ENCODE peak calls at places on chromosomes 13 and 19, in four cellular contexts. E is CD4-positive, alpha-beta T cell; H is stomach; U is effector memory CD4-positive, alpha-beta T cell. T is an unnamed sample.

GRCh38 chr13:112722433-112723250 is 32.8 kb downstream of the ATP11A start:
- DNase-seq in E (no peak), H (peak), U (no peak), T (no peak)

GRCh38 chr19:47729799-47730520 is 15.4 kb upstream of the NOP53 start:
- DNase-seq in E (no peak), H (peak), U (no peak), T (no peak)

GRCh38 chr19:48398329-48399235 is 5.1 kb downstream of the GRIN2D start:
- DNase-seq in E (peak), H (peak), U (peak), T (no peak)

GRCh38 chr13:95224064-95224463 is 77.2 kb downstream of the ABCC4 start:
- DNase-seq in E (no peak), H (no peak), U (no peak), T (no peak)

GRCh38 chr19:55703790-55704215 is 28.8 kb downstream of the EPN1 start:
- DNase-seq in E (peak), H (peak), U (no peak), T (no peak)

GRCh38 chr19:9847087-9847671 is 12.1 kb downstream of the PIN1 start:
- DNase-seq in E (no peak), H (peak), U (no peak), T (no peak)

GRCh38 chr19:45455707-45456499 is 11.9 kb upstream of the FOSB start:
- DNase-seq in E (no peak), H (peak), U (peak), T (no peak)

GRCh38 chr13:73082471-73082870 is 23.7 kb downstream of the KLF5 start:
- DNase-seq in E (no peak), H (no peak), U (no peak), T (no peak)

GRCh38 chr13:107192289-107192688 is 624.4 kb upstream of the ARGLU1 start:
- DNase-seq in E (no peak), H (peak), U (no peak), T (no peak)

GRCh38 chr13:52786747-52787146 is 47.1 kb upstream of the CNMD start:
- DNase-seq in E (no peak), H (no peak), U (no peak), T (peak)

GRCh38 chr19:6088677-6089063 is 21.6 kb downstream of the RFX2 start:
- DNase-seq in E (no peak), H (no peak), U (no peak), T (no peak)

GRCh38 chr19:53989600-53990533 is 1.6 kb upstream of the CACNG6 start:
- DNase-seq in E (no peak), H (no peak), U (no peak), T (no peak)

GRCh38 chr19:17243340-17243853 is 2.3 kb downstream of the NR2F6 start:
- DNase-seq in E (no peak), H (no peak), U (no peak), T (no peak)

GRCh38 chr19:17243854-17244617 is 1.7 kb downstream of the NR2F6 start:
- DNase-seq in E (no peak), H (peak), U (no peak), T (no peak)

GRCh38 chr19:17244618-17245534 is 843 bp downstream of the NR2F6 start:
- DNase-seq in E (no peak), H (peak), U (no peak), T (no peak)

GRCh38 chr19:17246681-17247425 is 1.1 kb upstream of the NR2F6 start:
- DNase-seq in E (no peak), H (peak), U (no peak), T (no peak)

DNA sequence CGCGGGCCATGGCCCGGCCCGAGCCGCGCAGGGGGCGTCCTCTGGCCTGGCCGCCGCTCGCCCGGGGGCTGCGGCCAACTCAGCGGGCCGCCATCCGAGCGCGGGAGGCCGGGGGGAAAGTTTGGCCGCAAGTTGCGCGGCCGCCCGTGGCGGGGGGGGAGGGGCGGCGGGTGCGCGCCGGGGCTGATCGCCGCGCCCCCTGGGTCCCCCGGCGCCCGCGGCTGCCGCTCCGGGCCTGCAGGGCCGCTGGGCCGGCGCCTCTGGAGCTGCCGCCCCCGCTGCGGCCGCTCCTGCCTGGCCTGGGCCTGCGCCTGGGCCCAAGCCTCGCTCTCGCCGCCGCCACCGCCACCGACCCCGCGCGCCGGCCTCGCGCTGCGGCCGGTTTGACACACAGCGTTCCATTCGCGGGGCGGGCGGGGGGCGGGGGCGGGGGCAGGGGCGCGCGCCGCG is at the start of gene NR2F6:
- DNase-seq in E (no peak), H (no peak), U (no peak), T (no peak)
- H3K27ac ChIP-seq in E (no peak), H (peak), U (no peak), T (peak)

DNA sequence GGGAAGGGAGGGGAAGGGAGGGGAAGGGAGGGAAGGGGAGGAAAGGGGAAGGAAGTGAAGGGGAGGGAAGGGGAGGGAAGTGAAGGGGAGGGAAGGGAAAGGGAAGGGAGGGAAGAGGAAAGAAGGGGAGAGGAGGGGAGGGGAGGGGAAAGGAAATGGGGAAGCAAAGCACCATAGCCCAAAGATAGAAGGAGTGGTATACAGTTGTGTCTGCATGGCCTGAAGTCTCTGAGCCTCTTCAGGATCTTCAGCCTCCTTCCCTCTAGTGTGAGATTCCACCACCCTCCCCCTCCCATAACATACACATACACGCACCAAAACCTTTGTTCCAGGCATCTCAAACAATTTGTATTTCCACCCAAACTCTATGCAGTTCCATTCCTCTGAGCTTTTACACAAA is 96.2 kb upstream of the SERP2 start:
- DNase-seq in E (no peak), H (no peak), U (no peak), T (no peak)
- H3K27ac ChIP-seq in E (no peak), H (no peak), U (no peak), T (no peak)

GRCh38 chr13:89239361-89240127 is 1568.4 kb downstream of the SLITRK5 start:
- DNase-seq in E (no peak), H (no peak), U (no peak), T (no peak)

DNA sequence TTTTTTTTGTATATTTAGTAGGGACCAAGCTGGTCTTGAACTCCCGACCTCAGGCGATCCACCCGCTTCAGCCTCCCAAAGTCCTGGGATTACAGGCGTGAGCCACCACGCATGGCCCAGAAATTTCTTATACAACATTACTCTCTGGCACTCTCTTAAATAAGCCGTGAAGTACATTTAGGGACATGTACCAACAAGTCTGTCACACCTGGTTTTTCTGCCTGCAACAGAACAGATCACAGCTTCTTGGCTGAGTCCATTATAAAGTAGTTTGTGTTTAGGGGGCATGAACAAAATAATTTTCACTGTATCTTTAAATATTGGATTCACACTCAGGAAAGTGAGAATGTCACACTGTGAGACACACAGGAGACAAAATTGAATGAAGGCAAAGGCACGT is 1567.3 kb downstream of the SLITRK5 start:
- DNase-seq in E (no peak), H (no peak), U (no peak), T (no peak)
- H3K27ac ChIP-seq in E (no peak), H (no peak), U (no peak), T (no peak)

DNA sequence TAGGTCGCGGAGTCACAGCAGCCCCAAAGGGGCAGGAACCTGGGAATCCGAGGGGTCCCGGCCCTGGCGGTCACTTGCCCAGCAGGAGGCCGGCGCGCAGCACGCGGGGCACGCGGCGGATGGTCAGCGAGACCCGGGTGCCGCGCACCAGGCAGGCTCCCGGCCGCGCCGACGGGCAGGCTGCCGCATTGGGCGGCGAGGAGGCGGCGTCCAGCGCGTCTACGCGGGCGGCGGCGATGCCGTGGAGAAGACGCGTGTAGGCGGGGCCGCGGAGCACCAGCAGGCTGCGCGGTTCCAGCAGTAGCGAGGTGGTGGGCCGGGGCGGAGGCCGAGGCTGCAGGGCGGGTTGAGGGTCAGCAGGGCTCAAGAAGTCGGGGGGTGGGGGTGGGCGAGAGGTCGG is 607 bp upstream of the SYNE4 start:
- DNase-seq in E (no peak), H (peak), U (no peak), T (no peak)
- H3K27ac ChIP-seq in E (no peak), H (peak), U (no peak), T (peak)

GRCh38 chr19:49767967-49768581 is 1.3 kb downstream of the AP2A1 start:
- DNase-seq in E (no peak), H (no peak), U (no peak), T (no peak)

GRCh38 chr19:49766007-49766937 is 529 bp upstream of the AP2A1 start:
- DNase-seq in E (peak), H (peak), U (peak), T (peak)

GRCh38 chr19:49764341-49764740 is 1.2 kb upstream of the TSKS start:
- DNase-seq in E (no peak), H (no peak), U (no peak), T (no peak)

GRCh38 chr19:49767380-49767779 is 579 bp downstream of the AP2A1 start:
- DNase-seq in E (no peak), H (no peak), U (no peak), T (no peak)

GRCh38 chr19:49766938-49767315 is at the start of gene AP2A1:
- DNase-seq in E (no peak), H (no peak), U (no peak), T (no peak)
- H3K27ac ChIP-seq in E (peak), H (peak), U (peak), T (peak)

GRCh38 chr19:50377051-50377441 is 789 bp downstream of the NR1H2 start:
- DNase-seq in E (no peak), H (peak), U (peak), T (no peak)
- H3K27ac ChIP-seq in E (peak), H (peak), U (peak), T (no peak)

DNA sequence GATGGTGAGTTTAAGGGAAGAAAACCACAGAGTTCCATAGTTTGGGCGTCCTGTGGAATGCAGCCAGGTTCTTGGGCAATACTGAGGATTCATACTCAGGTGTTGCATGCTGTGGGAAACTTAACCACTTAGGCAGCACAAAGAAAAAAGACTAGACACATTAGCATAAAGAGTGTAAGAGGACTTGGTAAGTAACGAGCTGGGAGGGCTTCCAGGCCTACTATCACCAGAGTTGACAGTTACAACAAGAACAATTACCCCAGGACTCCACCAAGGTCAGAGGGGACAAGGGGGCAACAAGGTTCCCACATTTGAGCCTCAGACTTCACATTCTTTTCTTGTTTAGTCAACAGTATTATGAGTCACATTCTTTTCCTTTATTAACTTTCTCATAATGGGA is 33.2 kb downstream of the KCTD12 start:
- DNase-seq in E (no peak), H (no peak), U (no peak), T (no peak)
- H3K27ac ChIP-seq in E (no peak), H (no peak), U (no peak), T (no peak)

DNA sequence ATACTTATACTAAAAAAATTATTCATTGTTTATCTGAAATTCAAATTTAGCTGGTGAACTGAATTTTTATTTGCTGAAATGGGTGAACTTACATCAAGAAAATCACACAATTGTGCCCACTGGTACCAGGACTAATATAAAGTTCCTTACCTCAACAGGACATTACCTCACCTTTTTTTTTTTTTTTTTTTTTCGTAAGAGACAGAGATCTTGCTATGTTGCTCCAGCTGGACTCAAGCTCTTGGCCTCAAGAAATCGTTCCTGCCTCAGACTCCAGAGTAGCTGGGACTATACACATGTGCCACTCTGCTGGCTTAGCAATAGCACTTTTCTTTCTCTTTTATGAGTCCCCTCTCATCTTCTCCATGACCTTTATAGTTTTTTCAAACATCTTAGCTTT is 22.5 kb upstream of the NDFIP2 start:
- DNase-seq in E (no peak), H (no peak), U (no peak), T (no peak)
- H3K27ac ChIP-seq in E (no peak), H (no peak), U (no peak), T (no peak)

GRCh38 chr19:4638330-4638729 is 986 bp upstream of the TNFAIP8L1 start:
- DNase-seq in E (no peak), H (no peak), U (no peak), T (no peak)

GRCh38 chr19:4641132-4641531 is 1.8 kb downstream of the TNFAIP8L1 start:
- DNase-seq in E (no peak), H (no peak), U (no peak), T (no peak)

GRCh38 chr19:4640247-4641000 is 1.1 kb downstream of the TNFAIP8L1 start:
- DNase-seq in E (no peak), H (no peak), U (no peak), T (no peak)

GRCh38 chr19:4638828-4639530 is at the start of gene TNFAIP8L1:
- DNase-seq in E (peak), H (peak), U (peak), T (peak)

GRCh38 chr19:4639531-4640246 is 373 bp downstream of the TNFAIP8L1 start:
- DNase-seq in E (no peak), H (no peak), U (no peak), T (no peak)
- H3K27ac ChIP-seq in E (peak), H (peak), U (peak), T (peak)

T was measured in substantia nigra.